ENCODE peak calls at places on chromosomes 12 and 14, in six cellular contexts. One of them, this sample, is unnamed.

GRCh38 chr14:90836692-90837063 is 20.4 kb upstream of the TTC7B start:
- DNase-seq in A549: no peak
- DNase-seq in HepG2: no peak
- DNase-seq in GM12878: no peak
- DNase-seq in NB4: no peak
- DNase-seq in K562: no peak
- DNase-seq in this sample: no peak

GRCh38 chr14:36810209-36810608 is 148.5 kb downstream of the PAX9 start:
- DNase-seq in A549: no peak
- DNase-seq in HepG2: no peak
- DNase-seq in GM12878: no peak
- DNase-seq in NB4: no peak
- DNase-seq in K562: no peak
- DNase-seq in this sample: no peak

GRCh38 chr12:24297516-24297915 is 348.0 kb upstream of the SOX5 start:
- DNase-seq in A549: no peak
- DNase-seq in HepG2: no peak
- DNase-seq in GM12878: no peak
- DNase-seq in NB4: no peak
- DNase-seq in K562: no peak
- DNase-seq in this sample: no peak

GRCh38 chr14:81127785-81128184 is 93.0 kb downstream of the GTF2A1 start:
- DNase-seq in A549: no peak
- DNase-seq in HepG2: no peak
- DNase-seq in GM12878: no peak
- DNase-seq in NB4: peak
- DNase-seq in K562: no peak
- DNase-seq in this sample: no peak

GRCh38 chr14:44170099-44170498 is 337.0 kb downstream of the FSCB start:
- DNase-seq in A549: no peak
- DNase-seq in HepG2: no peak
- DNase-seq in GM12878: no peak
- DNase-seq in NB4: peak
- DNase-seq in K562: no peak
- DNase-seq in this sample: no peak

GRCh38 chr12:61870658-61871559 is 389.3 kb upstream of the USP15 start:
- DNase-seq in A549: no peak
- DNase-seq in HepG2: no peak
- DNase-seq in GM12878: no peak
- DNase-seq in NB4: peak
- DNase-seq in K562: no peak
- DNase-seq in this sample: no peak

GRCh38 chr12:117262749-117263148 is 72.5 kb upstream of the FBXO21 start:
- DNase-seq in A549: no peak
- DNase-seq in HepG2: no peak
- DNase-seq in GM12878: no peak
- DNase-seq in NB4: no peak
- DNase-seq in K562: no peak
- DNase-seq in this sample: no peak

GRCh38 chr12:29769162-29769820 is 14.5 kb downstream of the TMTC1 start:
- DNase-seq in A549: no peak
- DNase-seq in HepG2: no peak
- DNase-seq in GM12878: no peak
- DNase-seq in NB4: no peak
- DNase-seq in K562: no peak
- DNase-seq in this sample: no peak

GRCh38 chr12:51687142-51687935 is 96.3 kb downstream of the SCN8A start:
- DNase-seq in A549: no peak
- DNase-seq in HepG2: no peak
- DNase-seq in GM12878: no peak
- DNase-seq in NB4: peak
- DNase-seq in K562: no peak
- DNase-seq in this sample: peak

GRCh38 chr14:64763801-64764511 is 59.7 kb downstream of the PLEKHG3 start:
- DNase-seq in A549: peak
- DNase-seq in HepG2: no peak
- DNase-seq in GM12878: no peak
- DNase-seq in NB4: peak
- DNase-seq in K562: peak
- DNase-seq in this sample: peak

GRCh38 chr14:77738559-77739250 is 22.3 kb downstream of the SNW1 start:
- DNase-seq in A549: no peak
- DNase-seq in HepG2: no peak
- DNase-seq in GM12878: no peak
- DNase-seq in NB4: no peak
- DNase-seq in K562: no peak
- DNase-seq in this sample: peak
- TF ChIP-seq MYC in A549: no peak
- TF ChIP-seq MYC in HepG2: no peak
- TF ChIP-seq MYC in GM12878: no peak
- TF ChIP-seq MYC in NB4: no peak
- TF ChIP-seq MYC in K562: no peak
- TF ChIP-seq MYC in this sample: no peak

GRCh38 chr14:74400328-74400727 is 25.7 kb downstream of the SYNDIG1L start:
- DNase-seq in A549: peak
- DNase-seq in HepG2: no peak
- DNase-seq in GM12878: no peak
- DNase-seq in NB4: peak
- DNase-seq in K562: peak
- DNase-seq in this sample: no peak
- TF ChIP-seq MYC in A549: no peak
- TF ChIP-seq MYC in HepG2: no peak
- TF ChIP-seq MYC in GM12878: no peak
- TF ChIP-seq MYC in NB4: no peak
- TF ChIP-seq MYC in K562: no peak
- TF ChIP-seq MYC in this sample: no peak

DNA sequence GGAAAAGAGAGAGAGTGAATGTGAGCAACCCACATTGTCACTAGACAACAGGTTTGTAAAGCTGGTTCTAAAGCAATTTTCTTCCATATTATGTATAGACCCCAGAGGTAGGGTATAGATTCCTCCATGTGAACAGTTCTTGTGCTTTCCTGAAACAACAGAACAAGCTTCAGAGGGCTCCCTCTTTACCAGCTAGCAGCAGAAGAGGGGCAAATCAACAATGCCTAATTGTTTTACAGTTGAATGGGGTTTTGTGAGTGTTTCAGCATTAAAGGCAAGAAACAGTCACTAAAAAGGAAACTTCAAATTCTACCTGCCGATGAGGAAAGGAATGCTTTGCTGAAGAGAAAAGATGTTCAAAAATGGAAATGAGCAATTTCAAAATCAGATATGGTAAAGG is 341.2 kb upstream of the KITLG start:
- DNase-seq in A549: no peak
- DNase-seq in HepG2: no peak
- DNase-seq in GM12878: no peak
- DNase-seq in NB4: no peak
- DNase-seq in K562: no peak
- DNase-seq in this sample: no peak
- TF ChIP-seq MYC in A549: no peak
- TF ChIP-seq MYC in HepG2: no peak
- TF ChIP-seq MYC in GM12878: no peak
- TF ChIP-seq MYC in NB4: no peak
- TF ChIP-seq MYC in K562: no peak
- TF ChIP-seq MYC in this sample: no peak

DNA sequence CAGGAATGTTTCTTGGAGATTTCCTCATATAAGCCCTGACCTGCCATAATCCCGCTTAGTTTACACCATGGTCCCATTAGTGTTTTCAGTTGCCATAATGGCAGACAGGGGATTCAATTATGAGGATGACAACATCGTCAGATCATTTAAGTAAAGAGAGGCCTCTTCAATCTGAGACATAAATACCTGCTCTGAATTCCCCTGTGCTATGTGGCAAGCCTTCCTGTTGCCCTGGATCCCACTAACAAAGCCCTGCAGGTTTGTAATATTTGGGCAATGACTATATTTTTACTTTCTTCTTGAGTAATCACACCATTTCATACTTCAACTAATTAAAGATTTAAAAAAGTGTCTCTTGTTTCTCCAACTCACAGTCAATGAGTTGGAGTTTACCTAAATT is 108.9 kb downstream of the TRAFD1 start:
- DNase-seq in A549: no peak
- DNase-seq in HepG2: no peak
- DNase-seq in GM12878: no peak
- DNase-seq in NB4: no peak
- DNase-seq in K562: no peak
- DNase-seq in this sample: no peak
- TF ChIP-seq MYC in A549: no peak
- TF ChIP-seq MYC in HepG2: no peak
- TF ChIP-seq MYC in GM12878: no peak
- TF ChIP-seq MYC in NB4: no peak
- TF ChIP-seq MYC in K562: no peak
- TF ChIP-seq MYC in this sample: no peak

GRCh38 chr12:1496162-1496925 is 98.0 kb downstream of the FBXL14 start:
- DNase-seq in A549: no peak
- DNase-seq in HepG2: no peak
- DNase-seq in GM12878: no peak
- DNase-seq in NB4: no peak
- DNase-seq in K562: no peak
- DNase-seq in this sample: no peak

GRCh38 chr12:1497161-1497560 is 97.2 kb downstream of the FBXL14 start:
- DNase-seq in A549: no peak
- DNase-seq in HepG2: no peak
- DNase-seq in GM12878: no peak
- DNase-seq in NB4: no peak
- DNase-seq in K562: no peak
- DNase-seq in this sample: no peak

GRCh38 chr12:1491983-1492697 is 102.2 kb downstream of the FBXL14 start:
- DNase-seq in A549: no peak
- DNase-seq in HepG2: no peak
- DNase-seq in GM12878: no peak
- DNase-seq in NB4: no peak
- DNase-seq in K562: peak
- DNase-seq in this sample: no peak

GRCh38 chr12:1493781-1494180 is 100.6 kb downstream of the FBXL14 start:
- DNase-seq in A549: no peak
- DNase-seq in HepG2: no peak
- DNase-seq in GM12878: no peak
- DNase-seq in NB4: no peak
- DNase-seq in K562: no peak
- DNase-seq in this sample: no peak

DNA sequence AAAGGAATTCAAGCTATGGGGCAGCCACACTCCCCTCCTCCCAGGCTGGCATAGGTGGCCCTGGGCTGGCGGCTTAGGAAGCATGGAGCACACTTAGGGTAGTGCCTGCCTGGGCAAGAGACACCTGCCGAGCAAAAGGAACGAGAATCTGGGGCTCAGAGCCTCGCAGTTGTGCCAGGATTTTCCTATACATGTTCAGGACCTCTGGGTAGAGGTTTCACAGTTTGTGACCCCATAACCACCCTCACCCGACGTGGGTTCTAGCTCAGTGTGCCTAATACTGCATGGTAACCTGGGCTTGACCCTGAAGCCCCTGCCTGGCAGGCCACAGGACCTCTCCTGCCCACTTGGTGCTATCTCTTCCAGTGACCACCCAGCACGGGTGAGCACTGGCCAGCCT is 99.5 kb downstream of the FBXL14 start:
- DNase-seq in A549: no peak
- DNase-seq in HepG2: no peak
- DNase-seq in GM12878: no peak
- DNase-seq in NB4: no peak
- DNase-seq in K562: no peak
- DNase-seq in this sample: no peak
- TF ChIP-seq MYC in A549: no peak
- TF ChIP-seq MYC in HepG2: no peak
- TF ChIP-seq MYC in GM12878: no peak
- TF ChIP-seq MYC in NB4: no peak
- TF ChIP-seq MYC in K562: no peak
- TF ChIP-seq MYC in this sample: no peak

GRCh38 chr12:31887109-31887811 is 72.0 kb upstream of the RESF1 start:
- DNase-seq in A549: no peak
- DNase-seq in HepG2: no peak
- DNase-seq in GM12878: no peak
- DNase-seq in NB4: peak
- DNase-seq in K562: no peak
- DNase-seq in this sample: no peak
- TF ChIP-seq MYC in A549: no peak
- TF ChIP-seq MYC in HepG2: no peak
- TF ChIP-seq MYC in GM12878: no peak
- TF ChIP-seq MYC in NB4: no peak
- TF ChIP-seq MYC in K562: no peak
- TF ChIP-seq MYC in this sample: no peak

GRCh38 chr12:110684322-110684836 is 4.5 kb downstream of the HVCN1 start:
- DNase-seq in A549: no peak
- DNase-seq in HepG2: no peak
- DNase-seq in GM12878: no peak
- DNase-seq in NB4: no peak
- DNase-seq in K562: no peak
- DNase-seq in this sample: no peak
- TF ChIP-seq MYC in A549: no peak
- TF ChIP-seq MYC in HepG2: no peak
- TF ChIP-seq MYC in GM12878: no peak
- TF ChIP-seq MYC in NB4: no peak
- TF ChIP-seq MYC in K562: no peak
- TF ChIP-seq MYC in this sample: no peak

GRCh38 chr14:47194051-47194450 is 481.4 kb downstream of the MDGA2 start:
- DNase-seq in A549: no peak
- DNase-seq in HepG2: no peak
- DNase-seq in GM12878: no peak
- DNase-seq in NB4: no peak
- DNase-seq in K562: no peak
- DNase-seq in this sample: peak
- TF ChIP-seq MYC in A549: no peak
- TF ChIP-seq MYC in HepG2: no peak
- TF ChIP-seq MYC in GM12878: no peak
- TF ChIP-seq MYC in NB4: no peak
- TF ChIP-seq MYC in K562: no peak
- TF ChIP-seq MYC in this sample: no peak

This sample was measured in endothelial cell of umbilical vein.